ENCODE peak calls at places on chromosome 11, in five cellular contexts. One of them, this sample, is unnamed.

GRCh38 chr11:102577723-102578122 is 47.2 kb upstream of the MMP7 start:
- DNase-seq in K562: no peak
- DNase-seq in SK-N-SH: no peak
- DNase-seq in HepG2: no peak
- DNase-seq in GM12878: no peak
- DNase-seq in this sample: no peak

GRCh38 chr11:47328449-47329390 is 23.8 kb downstream of the MYBPC3 start:
- DNase-seq in K562: no peak
- DNase-seq in SK-N-SH: no peak
- DNase-seq in HepG2: no peak
- DNase-seq in GM12878: peak
- DNase-seq in this sample: no peak

GRCh38 chr11:24386551-24387404 is 110.1 kb upstream of the LUZP2 start:
- DNase-seq in K562: no peak
- DNase-seq in SK-N-SH: peak
- DNase-seq in HepG2: peak
- DNase-seq in GM12878: no peak
- DNase-seq in this sample: peak

GRCh38 chr11:127034973-127035372 is 34.4 kb upstream of the KIRREL3 start:
- DNase-seq in K562: no peak
- DNase-seq in SK-N-SH: no peak
- DNase-seq in HepG2: no peak
- DNase-seq in GM12878: no peak
- DNase-seq in this sample: no peak

GRCh38 chr11:66639066-66639813 is 737 bp downstream of the RBM4 start:
- DNase-seq in K562: no peak
- DNase-seq in SK-N-SH: no peak
- DNase-seq in HepG2: peak
- DNase-seq in GM12878: no peak
- DNase-seq in this sample: no peak

GRCh38 chr11:116925050-116925449 is 87.6 kb upstream of the APOA1 start:
- DNase-seq in K562: no peak
- DNase-seq in SK-N-SH: no peak
- DNase-seq in HepG2: no peak
- DNase-seq in GM12878: no peak
- DNase-seq in this sample: no peak

GRCh38 chr11:17633987-17634775 is 85.2 kb upstream of the MYOD1 start:
- DNase-seq in K562: no peak
- DNase-seq in SK-N-SH: no peak
- DNase-seq in HepG2: no peak
- DNase-seq in GM12878: no peak
- DNase-seq in this sample: no peak

GRCh38 chr11:9704620-9705019 is 40.7 kb downstream of the SWAP70 start:
- DNase-seq in K562: no peak
- DNase-seq in SK-N-SH: no peak
- DNase-seq in HepG2: no peak
- DNase-seq in GM12878: no peak
- DNase-seq in this sample: no peak

GRCh38 chr11:45930031-45930794 is 7.8 kb downstream of the LARGE2 start:
- DNase-seq in K562: no peak
- DNase-seq in SK-N-SH: peak
- DNase-seq in HepG2: no peak
- DNase-seq in GM12878: peak
- DNase-seq in this sample: no peak

GRCh38 chr11:75558939-75559843 is 2.9 kb upstream of the SERPINH1 start:
- DNase-seq in K562: peak
- DNase-seq in SK-N-SH: no peak
- DNase-seq in HepG2: no peak
- DNase-seq in GM12878: no peak
- DNase-seq in this sample: no peak

GRCh38 chr11:126072141-126072741 is 9.6 kb upstream of the CDON start:
- DNase-seq in K562: no peak
- DNase-seq in SK-N-SH: no peak
- DNase-seq in HepG2: peak
- DNase-seq in GM12878: no peak
- DNase-seq in this sample: no peak

GRCh38 chr11:67438121-67438902 is 830 bp upstream of the PTPRCAP start:
- DNase-seq in K562: peak
- DNase-seq in SK-N-SH: no peak
- DNase-seq in HepG2: no peak
- DNase-seq in GM12878: no peak
- DNase-seq in this sample: no peak

GRCh38 chr11:63845305-63845704 is 6.4 kb downstream of the MARK2 start:
- DNase-seq in K562: no peak
- DNase-seq in SK-N-SH: no peak
- DNase-seq in HepG2: peak
- DNase-seq in GM12878: no peak
- DNase-seq in this sample: no peak

GRCh38 chr11:86592659-86593451 is 79.6 kb downstream of the ME3 start:
- DNase-seq in K562: peak
- DNase-seq in SK-N-SH: peak
- DNase-seq in HepG2: peak
- DNase-seq in GM12878: peak
- DNase-seq in this sample: peak

GRCh38 chr11:71240865-71241691 is 11.3 kb downstream of the SHANK2 start:
- DNase-seq in K562: no peak
- DNase-seq in SK-N-SH: peak
- DNase-seq in HepG2: peak
- DNase-seq in GM12878: peak
- DNase-seq in this sample: peak

DNA sequence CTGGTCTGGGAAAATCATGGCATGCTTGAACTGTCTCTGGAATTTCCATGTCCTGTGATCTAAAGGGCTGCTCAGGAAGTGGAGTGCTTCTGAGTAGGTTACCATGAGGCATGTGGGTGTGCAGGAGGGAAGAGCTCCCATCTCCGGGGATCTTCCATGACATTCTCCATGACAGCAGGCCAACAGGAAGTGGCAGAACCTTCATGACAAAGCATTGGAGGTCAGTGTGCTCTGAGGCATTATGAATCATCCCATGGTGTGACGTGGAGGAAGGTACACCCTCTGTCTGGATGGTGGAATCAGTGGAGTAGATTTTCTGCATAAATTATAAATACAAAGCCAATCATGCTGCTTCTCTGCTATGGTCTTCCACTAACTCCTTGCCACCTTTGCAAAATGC is 139.6 kb upstream of the E2F8 start:
- DNase-seq in K562: no peak
- DNase-seq in SK-N-SH: no peak
- DNase-seq in HepG2: no peak
- DNase-seq in GM12878: no peak
- DNase-seq in this sample: no peak
- TF ChIP-seq FOXM1 in K562: no peak
- TF ChIP-seq FOXM1 in SK-N-SH: no peak
- TF ChIP-seq FOXM1 in HepG2: no peak
- TF ChIP-seq FOXM1 in GM12878: no peak
- TF ChIP-seq FOXM1 in this sample: no peak

DNA sequence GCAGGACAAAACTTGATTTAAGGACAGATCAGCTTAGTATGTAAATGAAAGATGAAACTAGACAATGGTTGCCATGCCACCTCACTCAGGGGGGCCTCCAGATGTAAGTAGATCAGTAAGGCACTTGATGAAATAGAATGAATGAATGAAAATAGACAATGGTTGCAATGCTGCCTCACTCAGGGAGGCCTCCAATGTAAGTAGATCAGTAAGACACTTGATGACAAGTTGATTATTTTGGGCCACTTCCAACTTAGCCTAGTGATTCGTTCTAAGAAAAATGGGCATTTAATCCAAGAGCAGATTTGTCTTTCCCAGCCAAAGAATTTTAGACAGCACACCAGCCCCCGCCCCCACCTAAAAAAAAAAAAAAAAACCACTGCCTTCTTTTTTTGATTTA is 19.2 kb upstream of the SLC5A12 start:
- DNase-seq in K562: no peak
- DNase-seq in SK-N-SH: no peak
- DNase-seq in HepG2: no peak
- DNase-seq in GM12878: no peak
- DNase-seq in this sample: no peak
- TF ChIP-seq FOXM1 in K562: no peak
- TF ChIP-seq FOXM1 in SK-N-SH: no peak
- TF ChIP-seq FOXM1 in HepG2: no peak
- TF ChIP-seq FOXM1 in GM12878: no peak
- TF ChIP-seq FOXM1 in this sample: no peak

DNA sequence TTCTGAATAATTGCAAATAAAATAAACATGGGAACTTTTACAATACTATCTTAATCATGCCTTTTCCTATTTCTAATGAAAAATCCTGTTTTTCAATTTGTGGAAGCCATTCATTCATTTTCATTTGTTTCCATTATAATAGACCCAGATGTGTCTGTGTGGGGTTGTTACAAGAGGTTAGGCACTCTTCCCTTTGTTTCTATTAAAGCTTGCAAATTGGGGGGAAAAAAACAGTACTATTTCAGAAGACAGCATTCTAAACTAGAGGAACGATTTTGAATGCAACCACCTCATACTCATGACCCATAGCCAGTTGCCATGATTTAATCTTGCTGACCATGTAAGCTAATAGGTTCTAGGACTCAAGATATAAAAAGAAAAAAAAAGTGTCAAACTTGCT is 175.5 kb downstream of the SOX6 start:
- DNase-seq in K562: no peak
- DNase-seq in SK-N-SH: no peak
- DNase-seq in HepG2: no peak
- DNase-seq in GM12878: no peak
- DNase-seq in this sample: no peak
- TF ChIP-seq FOXM1 in K562: no peak
- TF ChIP-seq FOXM1 in SK-N-SH: no peak
- TF ChIP-seq FOXM1 in HepG2: no peak
- TF ChIP-seq FOXM1 in GM12878: no peak
- TF ChIP-seq FOXM1 in this sample: no peak

GRCh38 chr11:95296165-95296564 is 65.2 kb upstream of the SESN3 start:
- DNase-seq in K562: no peak
- DNase-seq in SK-N-SH: peak
- DNase-seq in HepG2: no peak
- DNase-seq in GM12878: no peak
- DNase-seq in this sample: no peak
- TF ChIP-seq FOXM1 in K562: no peak
- TF ChIP-seq FOXM1 in SK-N-SH: no peak
- TF ChIP-seq FOXM1 in HepG2: no peak
- TF ChIP-seq FOXM1 in GM12878: no peak
- TF ChIP-seq FOXM1 in this sample: no peak

GRCh38 chr11:68810164-68810563 is 31.6 kb downstream of the CPT1A start:
- DNase-seq in K562: no peak
- DNase-seq in SK-N-SH: peak
- DNase-seq in HepG2: no peak
- DNase-seq in GM12878: no peak
- DNase-seq in this sample: no peak
- TF ChIP-seq FOXM1 in K562: no peak
- TF ChIP-seq FOXM1 in SK-N-SH: no peak
- TF ChIP-seq FOXM1 in HepG2: no peak
- TF ChIP-seq FOXM1 in GM12878: no peak
- TF ChIP-seq FOXM1 in this sample: no peak

GRCh38 chr11:69539416-69540117 is 58.1 kb downstream of the LINC01488 start:
- DNase-seq in K562: peak
- DNase-seq in SK-N-SH: no peak
- DNase-seq in HepG2: no peak
- DNase-seq in GM12878: no peak
- DNase-seq in this sample: no peak
- TF ChIP-seq FOXM1 in K562: no peak
- TF ChIP-seq FOXM1 in SK-N-SH: no peak
- TF ChIP-seq FOXM1 in HepG2: no peak
- TF ChIP-seq FOXM1 in GM12878: no peak
- TF ChIP-seq FOXM1 in this sample: no peak

GRCh38 chr11:38948392-38948791 is 2350.4 kb upstream of the RAG2 start:
- DNase-seq in K562: no peak
- DNase-seq in SK-N-SH: no peak
- DNase-seq in HepG2: no peak
- DNase-seq in GM12878: no peak
- DNase-seq in this sample: no peak
- TF ChIP-seq FOXM1 in K562: no peak
- TF ChIP-seq FOXM1 in SK-N-SH: no peak
- TF ChIP-seq FOXM1 in HepG2: no peak
- TF ChIP-seq FOXM1 in GM12878: no peak
- TF ChIP-seq FOXM1 in this sample: no peak

GRCh38 chr11:113618360-113618759 is 87.7 kb downstream of the TMPRSS5 start:
- DNase-seq in K562: no peak
- DNase-seq in SK-N-SH: no peak
- DNase-seq in HepG2: no peak
- DNase-seq in GM12878: no peak
- DNase-seq in this sample: no peak
- TF ChIP-seq FOXM1 in K562: no peak
- TF ChIP-seq FOXM1 in SK-N-SH: no peak
- TF ChIP-seq FOXM1 in HepG2: no peak
- TF ChIP-seq FOXM1 in GM12878: no peak
- TF ChIP-seq FOXM1 in this sample: no peak